ENCODE peak calls at places on chromosomes 16 and 17, in four cellular contexts. A is AG08395; W is ascending aorta; Y is activated CD4-positive, CD25-positive, alpha-beta regulatory T cell. P is an unnamed sample.

GRCh38 chr17:20066253-20066652 is 57.1 kb downstream of the SPECC1 start:
- DNase-seq in Y (no peak), W (no peak), A (peak), P (peak)

GRCh38 chr17:29742210-29742513 is 119.5 kb upstream of the CORO6 start:
- DNase-seq in Y (no peak), A (no peak), W (no peak), P (no peak)

GRCh38 chr17:9937164-9937835 is 32.2 kb upstream of the RCVRN start:
- DNase-seq in Y (no peak), A (peak), W (no peak), P (peak)

GRCh38 chr16:49462989-49463371 is 89.4 kb downstream of the C16orf78 start:
- DNase-seq in W (no peak), Y (no peak), A (no peak), P (no peak)

GRCh38 chr16:29126621-29127020 is 141.8 kb downstream of the LAT start:
- DNase-seq in Y (no peak), W (no peak), A (no peak), P (no peak)

GRCh38 chr16:85662036-85662812 is 26.5 kb downstream of the GINS2 start:
- DNase-seq in A (no peak), W (no peak), Y (no peak), P (no peak)

GRCh38 chr17:63685021-63685420 is 14.9 kb downstream of the LIMD2 start:
- DNase-seq in Y (no peak), W (no peak), A (peak), P (peak)

GRCh38 chr17:17724307-17724921 is 43.2 kb downstream of the RAI1 start:
- DNase-seq in W (no peak), A (peak), Y (no peak), P (peak)

GRCh38 chr17:38604479-38605229 is 1.1 kb downstream of the SRCIN1 start:
- DNase-seq in A (no peak), W (no peak), Y (no peak), P (no peak)

GRCh38 chr17:80254396-80255241 is 6.0 kb upstream of the RNF213 start:
- DNase-seq in A (peak), W (no peak), Y (peak), P (peak)

GRCh38 chr16:58503863-58504688 is 4.1 kb downstream of the NDRG4 start:
- DNase-seq in A (no peak), W (no peak), Y (no peak), P (no peak)